ENCODE peak calls at places on chromosomes 12 and 14, in nine cellular contexts. M, O, Q, Y, H, R, V, A and P are unnamed samples.

GRCh38 chr14:103562385-103563088 is at the start of the genes BAG5 and COA8:
- DNase-seq in A (peak; percentile 78), R (peak; percentile 96), H (peak; percentile 68), M (peak; percentile 84), V (peak; percentile 88), O (peak; percentile 85), Q (peak; percentile 61), Y (no peak), P (peak; percentile 65)

GRCh38 chr12:70154960-70155589 is 88.2 kb upstream of the CNOT2 start:
- DNase-seq in H (no peak), R (no peak), Q (no peak), M (no peak), V (no peak), O (no peak), A (no peak), Y (no peak), P (no peak)

GRCh38 chr12:28034271-28034670 is 61.7 kb upstream of the PTHLH start:
- DNase-seq in Q (no peak), A (no peak), O (no peak), H (no peak), R (no peak), Y (no peak), M (no peak), V (no peak), P (no peak)

GRCh38 chr14:77059276-77059934 is 30.9 kb upstream of the IRF2BPL start:
- DNase-seq in R (no peak), M (peak; percentile 51), V (no peak), Y (peak; percentile 88), H (peak; percentile 51), Q (no peak), O (peak; percentile 56), A (no peak), P (no peak)

GRCh38 chr14:105019861-105020814 is 745 bp downstream of the CDCA4 start:
- DNase-seq in M (no peak), Q (no peak), V (no peak), A (peak; percentile 39), H (no peak), R (no peak), O (peak; percentile 39), Y (no peak), P (no peak)

GRCh38 chr14:94450722-94451090 is 1.9 kb downstream of the SERPINA11 start:
- DNase-seq in V (no peak), M (no peak), O (no peak), A (no peak), Y (no peak), H (no peak), Q (no peak), R (no peak), P (no peak)

GRCh38 chr12:59698599-59698998 is 102.8 kb downstream of the SLC16A7 start:
- DNase-seq in H (no peak), M (no peak), A (no peak), R (no peak), Q (no peak), Y (no peak), O (no peak), V (no peak), P (no peak)

GRCh38 chr12:113170457-113170856 is 14.8 kb downstream of the DDX54 start:
- DNase-seq in M (no peak), V (no peak), A (no peak), H (no peak), Y (no peak), R (no peak), Q (no peak), O (no peak), P (no peak)

GRCh38 chr12:2179953-2180736 is 127.4 kb downstream of the CACNA1C start:
- DNase-seq in H (no peak), Q (no peak), R (no peak), Y (no peak), O (peak; percentile 34), M (peak; percentile 31), A (peak; percentile 74), V (peak; percentile 94), P (peak; percentile 34)

GRCh38 chr14:37588956-37589737 is 5.9 kb downstream of the FOXA1 start:
- DNase-seq in Q (no peak), M (no peak), H (peak; percentile 64), O (no peak), A (no peak), R (no peak), V (no peak), Y (no peak), P (no peak)

GRCh38 chr12:3295225-3295624 is 195.8 kb upstream of the PRMT8 start:
- DNase-seq in O (no peak), V (no peak), M (no peak), Q (no peak), R (no peak), H (no peak), A (no peak), Y (no peak), P (no peak)

GRCh38 chr12:3294481-3294911 is 196.5 kb upstream of the PRMT8 start:
- DNase-seq in Q (no peak), V (no peak), A (no peak), R (peak; percentile 92), Y (no peak), H (no peak), M (no peak), O (no peak), P (no peak)

GRCh38 chr12:3293013-3293412 is 198.0 kb upstream of the PRMT8 start:
- DNase-seq in H (no peak), Q (no peak), M (no peak), Y (no peak), A (no peak), O (no peak), V (no peak), R (no peak), P (no peak)

GRCh38 chr12:3291939-3292338 is 199.1 kb upstream of the PRMT8 start:
- DNase-seq in O (no peak), R (no peak), Q (no peak), Y (no peak), V (no peak), M (no peak), A (no peak), H (no peak), P (no peak)

DNA sequence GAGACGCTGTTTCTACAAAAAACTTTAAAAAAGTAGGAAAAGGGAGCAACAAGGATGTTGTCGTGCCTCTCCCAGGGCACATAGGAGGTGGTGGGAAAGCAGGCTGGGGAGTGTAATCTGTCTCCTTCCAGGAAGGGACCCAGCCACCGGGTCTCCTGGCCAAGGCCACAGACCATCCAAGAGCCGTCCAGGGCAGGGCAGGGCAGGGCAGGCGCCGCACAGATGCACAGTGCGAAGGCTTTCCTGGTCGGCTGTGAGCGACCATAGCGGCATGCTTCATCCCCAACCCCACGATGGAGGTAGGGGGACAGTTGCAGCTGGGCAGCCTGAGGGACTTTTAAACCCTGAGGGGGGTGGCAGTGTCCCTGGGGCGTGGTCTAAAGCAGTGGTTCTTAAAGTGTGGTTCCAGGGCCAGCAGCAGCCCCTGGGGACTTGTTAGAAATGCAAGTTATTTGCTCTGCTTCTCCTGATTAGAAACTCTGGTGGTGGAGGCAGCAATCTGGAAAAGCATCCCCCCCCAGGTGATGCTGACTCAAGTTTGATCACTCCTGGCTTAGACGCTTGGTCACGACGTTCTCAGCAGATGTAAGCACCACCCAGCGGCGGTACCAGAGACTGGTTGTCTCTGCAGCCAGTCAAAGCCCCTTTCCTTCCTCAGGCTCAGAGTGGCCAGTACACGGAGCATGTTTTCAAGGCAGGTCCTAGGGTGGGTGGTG is 197.4 kb upstream of the PRMT8 start:
- DNase-seq in V (no peak), H (no peak), R (no peak), Q (no peak), A (no peak), M (peak; percentile 41), Y (no peak), O (no peak), P (no peak)
- TF ChIP-seq EP300 in V (no peak), H (no peak), R (no peak), Q (no peak), A (no peak), M (no peak), Y (no peak), O (no peak), P (no peak)

DNA sequence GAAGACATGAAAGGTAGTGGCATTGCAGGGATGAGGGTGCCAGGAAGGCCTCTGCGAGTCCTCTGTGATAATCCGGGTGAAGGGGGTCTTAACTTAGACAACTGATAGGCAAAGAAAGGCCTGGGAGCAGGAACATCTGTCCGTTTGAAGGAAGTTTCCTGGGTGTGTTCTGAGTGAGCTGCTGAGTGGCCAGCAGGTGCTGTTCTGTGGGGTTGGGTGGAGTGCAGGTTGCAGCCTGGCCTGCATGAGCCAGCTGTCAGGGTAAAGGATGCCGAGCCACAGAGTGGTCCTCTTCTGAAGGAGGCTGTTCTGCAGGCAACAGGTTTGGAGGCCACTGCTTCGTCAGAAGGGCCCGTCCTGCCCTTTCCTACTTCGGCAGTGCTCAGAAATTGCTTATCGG is 118.7 kb downstream of the CHST11 start:
- DNase-seq in O (no peak), Y (no peak), R (no peak), A (no peak), Q (no peak), M (no peak), H (no peak), V (no peak), P (no peak)
- TF ChIP-seq EP300 in O (no peak), Y (no peak), R (no peak), A (no peak), Q (no peak), M (no peak), H (no peak), V (no peak), P (no peak)

DNA sequence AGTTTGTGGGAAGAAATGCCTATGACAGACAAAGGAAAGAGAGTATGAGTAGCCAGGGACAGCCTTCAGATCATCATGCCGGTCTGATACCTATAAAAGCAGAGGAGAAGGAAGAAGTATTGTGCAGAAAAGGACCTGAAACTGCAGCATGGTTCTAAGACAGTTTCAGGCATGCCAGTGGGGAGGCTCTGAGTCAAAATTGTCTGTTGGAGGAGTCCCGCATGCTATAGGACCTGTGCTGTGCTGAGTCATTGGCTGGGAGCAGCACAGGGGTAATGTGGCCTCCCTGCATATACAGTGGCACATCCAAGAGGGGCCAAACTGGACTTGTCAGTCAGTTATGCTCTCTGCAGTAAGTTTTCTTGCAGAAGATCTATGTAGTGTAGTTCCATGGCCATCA is 40.7 kb downstream of the NEUROD4 start:
- DNase-seq in A (no peak), V (no peak), Y (no peak), R (no peak), M (no peak), Q (no peak), O (no peak), H (no peak), P (no peak)
- TF ChIP-seq EP300 in A (no peak), V (no peak), Y (no peak), R (no peak), M (no peak), Q (no peak), O (no peak), H (no peak), P (no peak)

DNA sequence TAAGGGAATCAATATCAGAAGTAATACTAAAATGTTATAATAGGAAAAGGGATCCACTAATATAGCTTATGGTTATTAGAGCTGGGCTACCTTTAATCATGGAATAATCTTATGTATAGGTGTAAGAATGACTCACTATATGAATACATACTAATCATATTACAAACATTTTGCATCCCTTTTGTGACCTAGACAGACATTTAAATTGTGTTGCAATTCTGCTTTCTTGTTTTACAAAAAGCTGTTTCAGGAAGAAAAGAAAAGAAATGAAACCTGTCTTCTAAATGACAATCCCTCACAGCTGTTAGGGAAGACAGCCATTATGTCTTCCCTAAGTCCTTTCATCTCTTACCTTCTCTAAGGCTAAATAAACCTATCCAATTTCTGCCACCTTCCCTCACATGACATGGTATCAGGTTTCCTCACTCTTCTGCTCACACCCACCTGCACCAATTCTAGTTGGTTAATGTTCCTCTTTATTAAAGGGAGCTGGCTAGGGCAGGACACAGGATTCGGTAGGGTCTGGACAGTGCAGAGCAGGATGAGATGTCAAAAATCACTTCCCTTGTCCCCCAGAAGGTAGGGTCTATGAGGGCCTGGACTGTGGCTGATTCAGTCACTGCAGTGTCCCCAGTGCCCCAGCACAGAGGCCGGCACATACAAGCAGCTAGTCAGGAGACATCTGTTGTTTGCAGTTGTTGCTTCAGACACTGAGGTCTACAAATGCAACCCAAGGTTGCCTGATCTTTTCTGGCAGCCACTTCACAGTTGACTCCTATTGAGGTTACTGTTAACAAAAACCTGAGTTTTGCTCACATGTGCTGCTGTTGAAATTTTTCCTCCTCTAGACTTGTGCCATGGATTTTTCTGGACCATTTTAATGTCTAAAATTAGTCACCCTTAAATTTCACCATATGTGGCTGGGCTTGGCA is 3.8 kb downstream of the DHRS7 start:
- DNase-seq in V (peak; percentile 73), A (peak; percentile 54), H (peak; percentile 38), R (no peak), Y (no peak), O (no peak), Q (no peak), M (no peak), P (no peak)
- TF ChIP-seq EP300 in V (no peak), A (no peak), H (no peak), R (no peak), Y (no peak), O (no peak), Q (no peak), M (no peak), P (no peak)